ENCODE peak calls at places on chromosome 21, in five cellular contexts. J, B, R, D and H are unnamed samples.

GRCh38 chr21:36917487-36918158 is 48.8 kb downstream of the HLCS start:
- DNase-seq in J (peak; percentile 64), B (no peak), R (peak; percentile 50), D (peak; percentile 19), H (peak; percentile 54)

GRCh38 chr21:42472521-42472920 is 23.5 kb downstream of the RSPH1 start:
- DNase-seq in J (no peak), B (no peak), R (no peak), D (no peak), H (no peak)

GRCh38 chr21:25639167-25639921 is at the start of gene JAM2:
- DNase-seq in J (peak; percentile 57), B (no peak), R (no peak), D (peak; percentile 20), H (peak; percentile 28)

GRCh38 chr21:37642493-37642892 is 273.8 kb downstream of the KCNJ6 start:
- DNase-seq in J (peak; percentile 23), B (no peak), R (peak; percentile 36), D (no peak), H (no peak)

GRCh38 chr21:28485301-28486022 is 507.2 kb downstream of the LTN1 start:
- DNase-seq in J (peak; percentile 50), B (no peak), R (peak; percentile 23), D (no peak), H (no peak)

GRCh38 chr21:39109596-39110210 is 73.5 kb downstream of the PSMG1 start:
- DNase-seq in J (no peak), B (no peak), R (no peak), D (no peak), H (no peak)

GRCh38 chr21:36988536-36988935 is 18.0 kb upstream of the RIPPLY3 start:
- DNase-seq in J (no peak), B (no peak), R (no peak), D (no peak), H (no peak)

GRCh38 chr21:32545948-32546441 is 39.3 kb downstream of the TCP10L start:
- DNase-seq in J (peak; percentile 46), B (no peak), R (peak; percentile 24), D (no peak), H (no peak)

GRCh38 chr21:44901391-44902074 is 19.2 kb downstream of the ITGB2 start:
- DNase-seq in J (no peak), B (no peak), R (no peak), D (no peak), H (no peak)

GRCh38 chr21:42171091-42172053 is 47.6 kb upstream of the ABCG1 start:
- DNase-seq in J (no peak), B (no peak), R (peak; percentile 94), D (no peak), H (no peak)

GRCh38 chr21:44927587-44928461 is 7.1 kb upstream of the ITGB2 start:
- DNase-seq in J (peak; percentile 79), B (no peak), R (peak; percentile 87), D (peak; percentile 89), H (peak; percentile 91)

GRCh38 chr21:44931501-44932365 is 8.1 kb upstream of the SLX9 start:
- DNase-seq in J (no peak), B (no peak), R (peak; percentile 18), D (peak; percentile 18), H (no peak)

GRCh38 chr21:26686278-26686677 is 113.2 kb upstream of the CYYR1 start:
- DNase-seq in J (peak; percentile 58), B (no peak), R (peak; percentile 49), D (peak; percentile 65), H (peak; percentile 67)

GRCh38 chr21:29033871-29034270 is 9.4 kb downstream of the USP16 start:
- DNase-seq in J (no peak), B (no peak), R (no peak), D (no peak), H (no peak)

GRCh38 chr21:27425172-27425571 is 458.3 kb upstream of the ADAMTS5 start:
- DNase-seq in J (peak; percentile 19), B (no peak), R (no peak), D (peak; percentile 14), H (peak; percentile 18)

GRCh38 chr21:15210235-15210678 is 145.5 kb upstream of the NRIP1 start:
- DNase-seq in J (peak; percentile 88), B (no peak), R (peak; percentile 88), D (no peak), H (peak; percentile 70)

GRCh38 chr21:41171210-41171609 is 3.2 kb downstream of the BACE2 start:
- DNase-seq in J (no peak), B (no peak), R (peak; percentile 89), D (no peak), H (no peak)